ENCODE peak calls at places on chromosomes 7 and 10, in five cellular contexts. A is psoas muscle, C is dorsolateral prefrontal cortex, F is progenitor cell of endocrine pancreas, N is left cardiac atrium. B is an unnamed sample.

GRCh38 chr7:84484502-84485079 is 290.0 kb upstream of the SEMA3A start:
- DNase-seq in N (no peak), F (no peak), A (no peak), C (no peak), B (no peak)

GRCh38 chr7:30922596-30922995 is 10.9 kb downstream of the AQP1 start:
- DNase-seq in A (no peak), N (peak), C (peak), F (no peak), B (peak)

GRCh38 chr7:78173192-78173591 is 374.6 kb downstream of the PHTF2 start:
- DNase-seq in C (no peak), N (no peak), A (no peak), F (no peak), B (no peak)

GRCh38 chr7:1708640-1709249 is 38.7 kb downstream of the ELFN1 start:
- DNase-seq in C (peak), A (no peak), N (no peak), F (no peak), B (no peak)

GRCh38 chr7:47581442-47581820 is 480 bp downstream of the TNS3 start:
- DNase-seq in A (no peak), N (no peak), C (no peak), F (peak), B (peak)

GRCh38 chr10:134205-134742 is 981 bp upstream of the ZMYND11 start:
- DNase-seq in N (no peak), C (no peak), F (no peak), A (no peak), B (no peak)

GRCh38 chr10:80741278-80741677 is 203.6 kb downstream of the SH2D4B start:
- DNase-seq in C (no peak), F (no peak), A (no peak), N (no peak), B (no peak)

GRCh38 chr7:28293529-28293835 is 112.9 kb upstream of the JAZF1 start:
- DNase-seq in C (no peak), F (no peak), N (no peak), A (no peak), B (no peak)

GRCh38 chr10:110916554-110917346 is 2.2 kb downstream of the BBIP1 start:
- DNase-seq in F (no peak), N (no peak), A (no peak), C (no peak), B (no peak)

GRCh38 chr7:107628461-107629064 is 32.1 kb upstream of the SLC26A4 start:
- DNase-seq in A (no peak), N (no peak), F (no peak), C (no peak), B (no peak)

GRCh38 chr7:44791278-44792219 is 4.9 kb upstream of the PPIA start:
- DNase-seq in F (no peak), A (no peak), C (no peak), N (no peak), B (no peak)

GRCh38 chr7:135930565-135931423 is 46.4 kb downstream of the MTPN start:
- DNase-seq in N (no peak), F (no peak), A (no peak), C (no peak), B (no peak)

GRCh38 chr10:107919626-107920235 is 755.2 kb upstream of the SORCS1 start:
- DNase-seq in F (no peak), N (no peak), C (no peak), A (no peak), B (no peak)

GRCh38 chr7:140297192-140297591 is 101.1 kb downstream of the SLC37A3 start:
- DNase-seq in C (no peak), F (no peak), N (no peak), A (no peak), B (no peak)

GRCh38 chr10:86663046-86663345 is 5.3 kb upstream of the LDB3 start:
- DNase-seq in N (peak), C (no peak), F (no peak), A (peak), B (no peak)